ENCODE peak calls at places on chromosomes 3 and 15, in four cellular contexts. V, P, H and Q are unnamed samples.

GRCh38 chr3:185701891-185702563 is 115.9 kb downstream of the SENP2 start:
- DNase-seq in V (no peak), P (no peak), H (no peak), Q (no peak)

GRCh38 chr15:31400222-31400927 is 73.7 kb downstream of the KLF13 start:
- DNase-seq in V (no peak), H (no peak), P (no peak), Q (no peak)

GRCh38 chr3:143811602-143812001 is 36.7 kb downstream of the SLC9A9 start:
- DNase-seq in P (no peak), H (peak; percentile 32), V (no peak), Q (no peak)

GRCh38 chr15:51726302-51727073 is 11.0 kb downstream of the LYSMD2 start:
- DNase-seq in P (no peak), H (peak; percentile 67), V (peak; percentile 44), Q (no peak)

GRCh38 chr3:196080997-196081833 is 675 bp downstream of the TFRC start:
- DNase-seq in P (peak; percentile 76), V (peak; percentile 75), H (peak; percentile 74), Q (peak; percentile 75)

GRCh38 chr3:184077881-184078280 is 19.0 kb upstream of the HTR3E start:
- DNase-seq in H (no peak), P (no peak), V (no peak), Q (no peak)

GRCh38 chr3:138771585-138771984 is 63.1 kb downstream of the PIK3CB start:
- DNase-seq in H (no peak), V (no peak), P (no peak), Q (no peak)

GRCh38 chr3:184765730-184766074 is 46.3 kb upstream of the VPS8 start:
- DNase-seq in H (no peak), P (no peak), V (no peak), Q (no peak)

GRCh38 chr3:118775021-118775420 is 259.6 kb downstream of the IGSF11 start:
- DNase-seq in V (no peak), H (no peak), P (no peak), Q (no peak)

GRCh38 chr15:60000824-60001641 is 3.1 kb upstream of the FOXB1 start:
- DNase-seq in P (no peak), H (no peak), V (no peak), Q (no peak)

GRCh38 chr15:79942656-79943481 is 28.1 kb downstream of the BCL2A1 start:
- DNase-seq in H (no peak), V (no peak), P (no peak), Q (no peak)

GRCh38 chr15:63513728-63514127 is 9.3 kb downstream of the USP3 start:
- DNase-seq in H (no peak), V (no peak), P (no peak), Q (no peak)

GRCh38 chr15:92930776-92931175 is 30.7 kb downstream of the CHD2 start:
- DNase-seq in H (no peak), P (no peak), V (no peak), Q (no peak)

GRCh38 chr3:135690664-135691063 is 274.9 kb upstream of the PPP2R3A start:
- DNase-seq in V (no peak), P (no peak), H (no peak), Q (no peak)

GRCh38 chr3:163768048-163768447 is 1310.2 kb downstream of the SI start:
- DNase-seq in H (no peak), P (no peak), V (no peak), Q (no peak)

GRCh38 chr15:66721954-66722353 is 19.9 kb downstream of the SMAD6 start:
- DNase-seq in V (no peak), H (no peak), P (no peak), Q (no peak)

GRCh38 chr15:39083213-39083612 is 497.7 kb upstream of the THBS1 start:
- DNase-seq in V (no peak), P (no peak), H (no peak), Q (no peak)

GRCh38 chr3:94114667-94115066 is 51.8 kb downstream of the NSUN3 start:
- DNase-seq in H (no peak), V (no peak), P (no peak), Q (no peak)

GRCh38 chr3:59809750-59810444 is 760.1 kb upstream of the CFAP20DC start:
- DNase-seq in V (no peak), P (no peak), H (no peak), Q (no peak)

GRCh38 chr3:25428003-25428861 is at the start of gene RARB:
- DNase-seq in H (peak; percentile 76), P (peak; percentile 61), V (peak; percentile 81), Q (peak; percentile 86)

GRCh38 chr3:150346956-150347863 is 60.9 kb upstream of the TSC22D2 start:
- DNase-seq in H (no peak), P (no peak), V (no peak), Q (no peak)

GRCh38 chr3:24725514-24726255 is 231.0 kb upstream of the THRB start:
- DNase-seq in V (no peak), H (no peak), P (no peak), Q (no peak)

GRCh38 chr3:149967067-149967685 is 3.5 kb downstream of the PFN2 start:
- DNase-seq in P (no peak), H (no peak), V (no peak), Q (no peak)

GRCh38 chr3:183349421-183350157 is 78.8 kb downstream of the MCF2L2 start:
- DNase-seq in P (no peak), H (no peak), V (no peak), Q (no peak)

GRCh38 chr3:42728056-42728455 is 25.5 kb upstream of the HHATL start:
- DNase-seq in H (no peak), V (no peak), P (no peak), Q (no peak)

GRCh38 chr3:49346797-49347251 is 7.0 kb upstream of the USP4 start:
- DNase-seq in P (no peak), H (no peak), V (no peak), Q (no peak)

GRCh38 chr3:134494539-134494938 is 8.7 kb downstream of the CEP63 start:
- DNase-seq in H (no peak), P (no peak), V (no peak), Q (no peak)

GRCh38 chr3:17088017-17088416 is 203.3 kb downstream of the PLCL2 start:
- DNase-seq in H (no peak), V (no peak), P (no peak), Q (no peak)

GRCh38 chr3:30002782-30003181 is 603.6 kb upstream of the TGFBR2 start:
- DNase-seq in P (no peak), H (no peak), V (no peak), Q (no peak)

GRCh38 chr3:31008986-31009385 is 114.5 kb upstream of the GADL1 start:
- DNase-seq in H (no peak), P (no peak), V (no peak), Q (no peak)

GRCh38 chr3:31013843-31014242 is 119.4 kb upstream of the GADL1 start:
- DNase-seq in P (no peak), V (no peak), H (no peak), Q (no peak)

GRCh38 chr3:31011383-31011782 is 116.9 kb upstream of the GADL1 start:
- DNase-seq in V (no peak), H (no peak), P (no peak), Q (no peak)

GRCh38 chr3:31009881-31010280 is 115.4 kb upstream of the GADL1 start:
- DNase-seq in V (no peak), H (no peak), P (no peak), Q (no peak)

GRCh38 chr3:31010491-31010890 is 116.0 kb upstream of the GADL1 start:
- DNase-seq in H (no peak), V (no peak), P (no peak), Q (no peak)
- H3K27ac ChIP-seq in H (no peak overlapping the region), V (no peak overlapping the region), P (no peak overlapping the region), Q (no peak overlapping the region)

GRCh38 chr3:114231616-114232015 is 5.8 kb downstream of the ZNF80 start:
- DNase-seq in P (no peak), V (no peak), H (no peak), Q (no peak)

GRCh38 chr3:114235431-114235830 is 1.9 kb downstream of the ZNF80 start:
- DNase-seq in P (no peak), V (no peak), H (no peak), Q (no peak)

GRCh38 chr3:114234739-114235138 is 2.6 kb downstream of the ZNF80 start:
- DNase-seq in V (no peak), H (no peak), P (no peak), Q (no peak)
- TF ChIP-seq POLR2A in V (no peak), H (no peak), P (no peak), Q (no peak)

GRCh38 chr3:27344192-27344591 is 25.0 kb downstream of the NEK10 start:
- DNase-seq in V (no peak), P (no peak), H (no peak), Q (no peak)

GRCh38 chr3:27345045-27345444 is 24.1 kb downstream of the NEK10 start:
- DNase-seq in H (no peak), V (no peak), P (no peak), Q (no peak)

GRCh38 chr3:27335571-27335970 is 33.6 kb downstream of the NEK10 start:
- DNase-seq in V (no peak), H (no peak), P (no peak), Q (no peak)

GRCh38 chr3:27342279-27342678 is 26.9 kb downstream of the NEK10 start:
- DNase-seq in P (no peak), V (no peak), H (no peak), Q (no peak)

DNA sequence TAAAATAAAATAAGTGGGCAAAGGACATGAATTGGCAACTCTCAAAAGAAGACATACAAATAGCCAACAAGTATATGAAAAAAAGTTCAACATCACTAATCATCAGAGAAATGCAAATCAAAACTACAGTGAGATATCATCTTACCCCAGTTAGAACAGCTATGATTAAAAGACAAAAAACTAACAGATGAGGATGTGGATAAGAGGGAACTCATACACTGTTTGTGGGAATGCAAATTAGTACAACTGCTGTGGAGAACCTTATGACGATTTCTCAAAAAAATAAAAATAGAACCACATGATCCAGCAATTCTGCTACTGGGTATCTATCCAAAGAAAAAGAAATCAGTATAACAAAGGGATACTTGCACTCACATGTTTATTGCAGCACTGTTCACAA is 28.7 kb downstream of the NEK10 start:
- DNase-seq in P (no peak), V (no peak), H (no peak), Q (no peak)
- H3K27ac ChIP-seq in P (no peak overlapping the region), V (no peak overlapping the region), H (no peak overlapping the region), Q (no peak overlapping the region)

GRCh38 chr3:12963869-12964712 is 109.1 kb downstream of the IQSEC1 start:
- DNase-seq in P (no peak), V (peak; percentile 61), H (peak; percentile 72), Q (no peak)

GRCh38 chr3:12964713-12965612 is 108.3 kb downstream of the IQSEC1 start:
- DNase-seq in P (no peak), V (no peak), H (no peak), Q (no peak)

GRCh38 chr3:12961726-12962036 is 111.5 kb downstream of the IQSEC1 start:
- DNase-seq in P (no peak), H (no peak), V (no peak), Q (no peak)

GRCh38 chr3:12962292-12962691 is 110.9 kb downstream of the IQSEC1 start:
- DNase-seq in V (no peak), P (no peak), H (no peak), Q (no peak)

DNA sequence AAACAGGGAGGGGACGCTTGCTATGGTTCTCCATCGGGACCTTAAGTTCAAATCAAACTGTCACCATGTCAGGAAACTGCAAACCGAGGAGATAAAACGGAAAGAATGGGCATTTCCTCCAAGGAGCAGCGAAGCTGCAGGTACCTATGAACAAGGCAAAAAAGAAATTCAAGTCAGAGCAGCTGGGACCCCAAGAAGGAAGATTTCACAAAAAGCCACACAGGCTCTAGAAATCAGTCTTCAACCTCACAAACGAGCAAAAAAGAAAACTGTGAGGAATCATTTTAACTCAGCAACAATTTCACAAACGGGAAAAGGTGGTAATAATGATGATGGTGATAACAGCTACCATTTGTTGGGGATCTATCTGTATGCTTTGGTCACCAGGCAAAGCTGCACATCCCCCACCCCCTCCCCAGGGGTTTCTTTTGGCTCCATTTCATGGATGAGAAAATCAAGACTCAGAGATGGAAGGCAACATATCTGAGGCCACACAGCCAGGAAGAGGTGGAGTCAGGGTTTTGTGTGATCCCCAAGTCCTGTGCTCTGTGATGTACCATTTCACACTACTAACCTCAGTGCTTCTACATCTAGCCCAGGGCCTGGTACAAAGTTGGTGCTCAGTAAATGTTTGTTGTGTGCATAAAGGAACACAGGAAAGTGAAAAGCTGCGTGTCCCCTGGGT is 109.9 kb downstream of the IQSEC1 start:
- DNase-seq in V (no peak), P (no peak), H (no peak), Q (no peak)
- TF ChIP-seq POLR2A in V (no peak), P (no peak), H (no peak), Q (no peak)